ENCODE peak calls at places on chromosomes 12 and 14, in seven cellular contexts. P is nephron progenitor cell; E is WTC11; D is CD4-positive, alpha-beta T cell; V is fibroblast of pulmonary artery; B is colonic mucosa; F is endothelial cell of umbilical vein. X is an unnamed sample.

GRCh38 chr12:44817687-44818086 is 58.4 kb downstream of the NELL2 start:
- DNase-seq in P (no peak), E (no peak), D (no peak), V (no peak), B (no peak), F (no peak), X (no peak)

GRCh38 chr14:102344485-102344884 is 18.2 kb downstream of the CINP start:
- DNase-seq in P (no peak), E (no peak), D (no peak), V (no peak), B (no peak), F (no peak), X (peak)

GRCh38 chr12:118274066-118274465 is 98.6 kb downstream of the TAOK3 start:
- DNase-seq in P (no peak), E (no peak), D (no peak), V (no peak), B (no peak), F (no peak), X (no peak)

GRCh38 chr12:122079532-122080081 is 1.1 kb downstream of the MLXIP start:
- DNase-seq in P (no peak), E (no peak), D (no peak), V (no peak), B (peak), F (peak), X (no peak)

GRCh38 chr12:83210933-83211332 is 524.2 kb downstream of the TMTC2 start:
- DNase-seq in P (no peak), E (no peak), D (no peak), V (no peak), B (no peak), F (no peak), X (no peak)

GRCh38 chr14:36056846-36057245 is 119.7 kb downstream of the PTCSC3 start:
- DNase-seq in P (no peak), E (no peak), D (no peak), V (no peak), B (no peak), F (no peak), X (no peak)

GRCh38 chr12:4320287-4320858 is 640 bp upstream of the TIGAR start:
- DNase-seq in P (no peak), E (no peak), D (no peak), V (no peak), B (no peak), F (no peak), X (no peak)

GRCh38 chr14:61355892-61356325 is 34.5 kb downstream of the PRKCH start:
- DNase-seq in P (no peak), E (peak), D (peak), V (peak), B (no peak), F (peak), X (no peak)

GRCh38 chr12:116881325-116881866 is at the start of gene HRK:
- DNase-seq in P (no peak), E (peak), D (no peak), V (no peak), B (no peak), F (no peak), X (no peak)
- TF ChIP-seq CTCF in P (no peak), E (no peak), D (no peak), V (no peak), B (no peak), F (no peak), X (no peak)

GRCh38 chr12:66235626-66236281 is 46.7 kb downstream of the IRAK3 start:
- DNase-seq in P (no peak), E (no peak), D (no peak), V (peak), B (no peak), F (peak), X (no peak)
- TF ChIP-seq CTCF in P (no peak), E (no peak), D (no peak), V (peak), B (no peak), F (peak), X (no peak)

GRCh38 chr14:52146504-52146903 is 77.6 kb upstream of the NID2 start:
- DNase-seq in P (no peak), E (no peak), D (no peak), V (peak), B (no peak), F (no peak), X (no peak)
- TF ChIP-seq CTCF in P (no peak), E (no peak), D (no peak), V (peak), B (no peak), F (no peak), X (no peak)

GRCh38 chr12:108563804-108564151 is 1.4 kb downstream of the ISCU start:
- DNase-seq in P (no peak), E (no peak), D (no peak), V (no peak), B (no peak), F (no peak), X (no peak)
- TF ChIP-seq CTCF in P (peak), E (no peak), D (peak), V (no peak), B (no peak), F (no peak), X (peak)

GRCh38 chr12:126064028-126064427 is 998.8 kb downstream of the AACS start:
- DNase-seq in P (no peak), E (no peak), D (no peak), V (no peak), B (no peak), F (no peak), X (no peak)

GRCh38 chr12:126067930-126068329 is 1002.7 kb downstream of the AACS start:
- DNase-seq in P (no peak), E (no peak), D (no peak), V (no peak), B (no peak), F (no peak), X (no peak)

GRCh38 chr12:126069549-126070165 is 1004.4 kb downstream of the AACS start:
- DNase-seq in P (peak), E (peak), D (no peak), V (peak), B (peak), F (peak), X (no peak)
- TF ChIP-seq CTCF in P (peak), E (peak), D (no peak), V (peak), B (peak), F (peak), X (no peak)

GRCh38 chr14:91573894-91574837 is 64.1 kb upstream of the PPP4R3A start:
- DNase-seq in P (peak), E (peak), D (peak), V (peak), B (peak), F (peak), X (peak)
- TF ChIP-seq CTCF in P (no peak), E (no peak), D (no peak), V (no peak), B (no peak), F (no peak), X (no peak)

GRCh38 chr14:105187935-105188524 is 6.9 kb upstream of the NUDT14 start:
- DNase-seq in P (no peak), E (peak), D (no peak), V (no peak), B (peak), F (no peak), X (no peak)
- TF ChIP-seq CTCF in P (no peak), E (no peak), D (no peak), V (no peak), B (no peak), F (no peak), X (no peak)

GRCh38 chr12:75525263-75525662 is 13.9 kb upstream of the KRR1 start:
- DNase-seq in P (no peak), E (no peak), D (no peak), V (no peak), B (no peak), F (no peak), X (no peak)
- TF ChIP-seq CTCF in P (peak), E (no peak), D (no peak), V (peak), B (no peak), F (peak), X (no peak)

DNA sequence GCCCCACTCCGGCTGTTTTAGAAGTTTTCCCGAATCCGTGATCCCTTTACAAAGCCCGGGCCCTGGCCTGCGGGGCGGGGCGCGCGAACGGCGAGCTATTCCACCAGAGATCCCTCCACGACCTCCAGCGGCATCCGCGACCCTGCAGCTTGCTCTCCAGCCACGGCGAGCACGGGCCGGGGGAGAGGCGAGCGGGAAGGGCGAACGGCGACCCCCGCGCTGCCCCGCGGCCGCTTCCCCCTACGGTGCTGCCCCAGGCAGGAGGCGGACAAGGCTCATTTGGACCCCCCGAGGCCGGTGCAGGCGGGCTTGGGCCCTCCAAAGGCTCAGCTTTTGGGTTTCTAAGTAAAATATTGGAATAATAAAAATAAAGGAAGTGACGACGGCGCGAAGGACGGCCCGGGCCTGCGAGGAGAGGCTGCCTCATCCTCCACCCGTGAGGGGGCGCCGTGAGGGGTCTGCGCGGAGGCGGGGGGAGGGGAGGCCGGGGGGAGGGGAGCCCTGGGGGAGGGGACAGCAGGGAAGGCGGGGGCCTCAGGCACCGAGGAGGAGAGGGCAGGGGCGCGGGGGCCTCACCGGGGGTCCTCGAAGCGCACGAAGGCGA is 600 bp downstream of the SRSF9 start:
- DNase-seq in P (peak), E (no peak), D (no peak), V (no peak), B (peak), F (peak), X (no peak)
- TF ChIP-seq CTCF in P (no peak), E (no peak), D (no peak), V (no peak), B (no peak), F (peak), X (no peak)

X was measured in dorsolateral prefrontal cortex.